ENCODE peak calls at places on chromosomes 5 and 9, in four cellular contexts. P, Z, N and J are unnamed samples.

GRCh38 chr9:128286435-128286834 is 10.4 kb downstream of the SWI5 start:
- DNase-seq in P (peak; percentile 56), Z (no peak), N (no peak), J (no peak)

GRCh38 chr5:141604318-141604717 is 14.5 kb downstream of the DIAPH1 start:
- DNase-seq in P (no peak), Z (peak; percentile 36), N (peak; percentile 25), J (no peak)

GRCh38 chr5:121735618-121736017 is 116.1 kb upstream of the FTMT start:
- DNase-seq in P (no peak), Z (no peak), N (no peak), J (no peak)

GRCh38 chr9:69371001-69371400 is 46.0 kb downstream of the ENTREP1 start:
- DNase-seq in P (no peak), Z (no peak), N (no peak), J (no peak)

GRCh38 chr5:176533390-176533789 is 3.8 kb downstream of the RNF44 start:
- DNase-seq in P (peak; percentile 51), Z (peak; percentile 43), N (no peak), J (no peak)

GRCh38 chr5:126523818-126524522 is 71.0 kb downstream of the ALDH7A1 start:
- DNase-seq in P (no peak), Z (no peak), N (no peak), J (no peak)

GRCh38 chr9:117334101-117334500 is 80.8 kb downstream of the ASTN2 start:
- DNase-seq in P (no peak), Z (no peak), N (no peak), J (peak; percentile 27)

GRCh38 chr9:4490705-4491620 is 695 bp downstream of the SLC1A1 start:
- DNase-seq in P (no peak), Z (peak; percentile 5), N (no peak), J (peak; percentile 21)

GRCh38 chr9:7273575-7273974 is 515.8 kb downstream of the KDM4C start:
- DNase-seq in P (peak; percentile 23), Z (no peak), N (peak; percentile 28), J (peak; percentile 19)

GRCh38 chr5:6439588-6440550 is 8.8 kb upstream of the UBE2QL1 start:
- DNase-seq in P (no peak), Z (no peak), N (no peak), J (no peak)

GRCh38 chr9:133955821-133956411 is 36.2 kb downstream of the VAV2 start:
- DNase-seq in P (no peak), Z (no peak), N (no peak), J (peak; percentile 60)

GRCh38 chr5:179427032-179427675 is 81.9 kb upstream of the ADAMTS2 start:
- DNase-seq in P (peak; percentile 2), Z (no peak), N (no peak), J (no peak)

GRCh38 chr5:172584638-172585037 is 56.4 kb upstream of the NEURL1B start:
- DNase-seq in P (no peak), Z (no peak), N (no peak), J (no peak)

GRCh38 chr9:33748633-33749304 is 46.6 kb upstream of the PRSS3 start:
- DNase-seq in P (no peak), Z (no peak), N (no peak), J (no peak)